ENCODE peak calls at places on chromosomes 13 and 19, in eight cellular contexts. One of them, this sample, is unnamed.
A peak's percentile ranks its signal among the peaks of the same experiment; 100 is the strongest.

GRCh38 chr19:51794865-51795490 is at the start of gene FPR3:
- DNase-seq in fibroblast of mammary gland: no peak
- DNase-seq in pancreas: no peak
- DNase-seq in RWPE1: no peak
- DNase-seq in progenitor cell of endocrine pancreas: no peak
- DNase-seq in cardiac muscle cell: no peak
- DNase-seq in IMR-90: no peak
- DNase-seq in MM.1S: no peak
- DNase-seq in this sample: no peak

GRCh38 chr13:83024226-83024625 is 858.0 kb downstream of the SLITRK1 start:
- DNase-seq in fibroblast of mammary gland: no peak
- DNase-seq in pancreas: no peak
- DNase-seq in RWPE1: no peak
- DNase-seq in progenitor cell of endocrine pancreas: no peak
- DNase-seq in cardiac muscle cell: peak; percentile 12
- DNase-seq in IMR-90: peak; percentile 7
- DNase-seq in MM.1S: no peak
- DNase-seq in this sample: no peak

GRCh38 chr13:97175041-97175440 is 47.1 kb upstream of the MBNL2 start:
- DNase-seq in fibroblast of mammary gland: no peak
- DNase-seq in pancreas: no peak
- DNase-seq in RWPE1: no peak
- DNase-seq in progenitor cell of endocrine pancreas: no peak
- DNase-seq in cardiac muscle cell: no peak
- DNase-seq in IMR-90: no peak
- DNase-seq in MM.1S: no peak
- DNase-seq in this sample: no peak

GRCh38 chr19:47210180-47210490 is 20.9 kb downstream of the BBC3 start:
- DNase-seq in fibroblast of mammary gland: no peak
- DNase-seq in pancreas: no peak
- DNase-seq in RWPE1: no peak
- DNase-seq in progenitor cell of endocrine pancreas: no peak
- DNase-seq in cardiac muscle cell: no peak
- DNase-seq in IMR-90: no peak
- DNase-seq in MM.1S: no peak
- DNase-seq in this sample: no peak

GRCh38 chr13:76969488-76970365 is 21.4 kb downstream of the ACOD1 start:
- DNase-seq in fibroblast of mammary gland: peak; percentile 28
- DNase-seq in pancreas: no peak
- DNase-seq in RWPE1: peak; percentile 46
- DNase-seq in progenitor cell of endocrine pancreas: no peak
- DNase-seq in cardiac muscle cell: no peak
- DNase-seq in IMR-90: no peak
- DNase-seq in MM.1S: no peak
- DNase-seq in this sample: no peak

GRCh38 chr13:18948012-18948663 is 233.5 kb downstream of the TUBA3C start:
- DNase-seq in fibroblast of mammary gland: no peak
- DNase-seq in pancreas: peak; percentile 47
- DNase-seq in RWPE1: no peak
- DNase-seq in progenitor cell of endocrine pancreas: no peak
- DNase-seq in cardiac muscle cell: no peak
- DNase-seq in IMR-90: no peak
- DNase-seq in MM.1S: no peak
- DNase-seq in this sample: no peak

GRCh38 chr13:51797664-51798488 is 6.1 kb downstream of the DHRS12 start:
- DNase-seq in fibroblast of mammary gland: peak; percentile 65
- DNase-seq in pancreas: peak; percentile 88
- DNase-seq in RWPE1: peak; percentile 81
- DNase-seq in progenitor cell of endocrine pancreas: peak; percentile 35
- DNase-seq in cardiac muscle cell: peak; percentile 67
- DNase-seq in IMR-90: peak; percentile 69
- DNase-seq in MM.1S: peak; percentile 44
- DNase-seq in this sample: no peak

GRCh38 chr13:30805132-30805537 is 69.8 kb downstream of the ALOX5AP start:
- DNase-seq in fibroblast of mammary gland: no peak
- DNase-seq in pancreas: no peak
- DNase-seq in RWPE1: no peak
- DNase-seq in progenitor cell of endocrine pancreas: no peak
- DNase-seq in cardiac muscle cell: no peak
- DNase-seq in IMR-90: no peak
- DNase-seq in MM.1S: no peak
- DNase-seq in this sample: no peak

GRCh38 chr19:46115396-46116109 is 8.9 kb downstream of the IGFL3 start:
- DNase-seq in fibroblast of mammary gland: peak; percentile 79
- DNase-seq in pancreas: no peak
- DNase-seq in RWPE1: peak; percentile 93
- DNase-seq in progenitor cell of endocrine pancreas: no peak
- DNase-seq in cardiac muscle cell: peak; percentile 33
- DNase-seq in IMR-90: peak; percentile 81
- DNase-seq in MM.1S: peak; percentile 7
- DNase-seq in this sample: no peak

GRCh38 chr13:27619711-27620376 is 485 bp downstream of the LNX2 start:
- DNase-seq in fibroblast of mammary gland: peak; percentile 30
- DNase-seq in pancreas: peak; percentile 84
- DNase-seq in RWPE1: no peak
- DNase-seq in progenitor cell of endocrine pancreas: no peak
- DNase-seq in cardiac muscle cell: peak; percentile 43
- DNase-seq in IMR-90: peak; percentile 21
- DNase-seq in MM.1S: peak; percentile 15
- DNase-seq in this sample: no peak

GRCh38 chr13:27620377-27621115 is at the start of gene LNX2:
- DNase-seq in fibroblast of mammary gland: peak; percentile 93
- DNase-seq in pancreas: peak; percentile 99
- DNase-seq in RWPE1: peak; percentile 91
- DNase-seq in progenitor cell of endocrine pancreas: peak; percentile 98
- DNase-seq in cardiac muscle cell: peak; percentile 99
- DNase-seq in IMR-90: peak; percentile 95
- DNase-seq in MM.1S: peak; percentile 89
- DNase-seq in this sample: peak; percentile 98

GRCh38 chr13:27619093-27619705 is 1.1 kb downstream of the LNX2 start:
- DNase-seq in fibroblast of mammary gland: peak; percentile 46
- DNase-seq in pancreas: no peak
- DNase-seq in RWPE1: no peak
- DNase-seq in progenitor cell of endocrine pancreas: no peak
- DNase-seq in cardiac muscle cell: peak; percentile 61
- DNase-seq in IMR-90: peak; percentile 55
- DNase-seq in MM.1S: no peak
- DNase-seq in this sample: no peak

GRCh38 chr13:27621116-27621365 is 651 bp upstream of the POLR1D start:
- DNase-seq in fibroblast of mammary gland: no peak
- DNase-seq in pancreas: no peak
- DNase-seq in RWPE1: peak; percentile 36
- DNase-seq in progenitor cell of endocrine pancreas: no peak
- DNase-seq in cardiac muscle cell: no peak
- DNase-seq in IMR-90: no peak
- DNase-seq in MM.1S: no peak
- DNase-seq in this sample: no peak

DNA sequence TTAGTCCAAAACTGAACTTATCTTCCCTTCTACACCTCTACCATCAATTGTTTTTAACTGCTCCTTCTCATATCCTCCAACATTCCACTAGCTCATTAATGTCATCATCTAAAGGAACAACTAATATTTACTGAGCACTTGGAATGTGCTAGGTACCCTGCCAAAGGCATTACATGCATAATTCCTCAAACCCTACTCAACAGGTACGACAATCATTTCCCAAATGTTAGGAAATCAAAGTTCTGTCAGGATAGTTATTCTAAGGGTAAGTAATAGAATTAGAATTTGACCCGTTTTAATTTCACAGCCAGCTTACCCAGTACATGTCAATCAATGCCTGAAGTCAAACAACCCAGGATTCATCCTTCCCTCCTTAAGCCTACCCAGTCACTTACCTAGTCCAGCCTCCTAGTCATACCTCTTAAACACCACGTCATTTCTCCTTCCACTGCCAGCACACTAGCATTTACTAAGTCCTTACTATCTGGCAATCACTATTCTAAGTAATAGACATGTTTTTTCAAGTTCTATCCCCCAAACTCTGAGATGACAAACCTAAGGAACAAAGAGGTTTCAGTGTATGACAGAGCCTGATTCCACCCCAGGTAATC is 2.4 kb downstream of the LNX2 start:
- DNase-seq in fibroblast of mammary gland: no peak
- DNase-seq in pancreas: no peak
- DNase-seq in RWPE1: peak; percentile 51
- DNase-seq in progenitor cell of endocrine pancreas: no peak
- DNase-seq in cardiac muscle cell: no peak
- DNase-seq in IMR-90: no peak
- DNase-seq in MM.1S: no peak
- DNase-seq in this sample: no peak
- TF ChIP-seq CTCF in fibroblast of mammary gland: no peak
- TF ChIP-seq CTCF in pancreas: no peak
- TF ChIP-seq CTCF in RWPE1: no peak
- TF ChIP-seq CTCF in progenitor cell of endocrine pancreas: no peak
- TF ChIP-seq CTCF in cardiac muscle cell: no peak
- TF ChIP-seq CTCF in IMR-90: no peak
- TF ChIP-seq CTCF in MM.1S: no peak
- TF ChIP-seq CTCF in this sample: no peak

DNA sequence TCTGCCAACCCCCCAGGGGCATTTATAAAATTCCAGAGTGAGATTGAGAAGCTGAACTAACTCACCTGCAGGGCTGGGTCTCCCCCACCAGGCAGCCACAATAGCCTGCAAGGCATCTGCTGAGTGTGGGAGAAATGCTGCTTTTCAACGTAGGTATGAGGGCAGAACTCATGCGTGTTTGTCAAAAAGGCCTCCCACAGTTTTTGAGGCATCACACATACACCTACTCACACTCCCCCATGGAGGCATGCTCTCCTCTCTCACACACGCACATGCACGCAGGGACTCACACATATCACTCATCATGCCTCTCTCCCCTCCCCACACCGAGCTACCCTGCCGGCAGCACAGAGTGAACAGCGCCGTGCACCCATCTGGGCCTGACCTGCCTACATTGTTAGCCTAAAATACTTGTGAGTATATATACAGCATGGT is 390.5 kb downstream of the FGF9 start:
- DNase-seq in fibroblast of mammary gland: no peak
- DNase-seq in pancreas: no peak
- DNase-seq in RWPE1: no peak
- DNase-seq in progenitor cell of endocrine pancreas: no peak
- DNase-seq in cardiac muscle cell: no peak
- DNase-seq in IMR-90: no peak
- DNase-seq in MM.1S: no peak
- DNase-seq in this sample: no peak
- TF ChIP-seq CTCF in fibroblast of mammary gland: no peak
- TF ChIP-seq CTCF in pancreas: no peak
- TF ChIP-seq CTCF in RWPE1: no peak
- TF ChIP-seq CTCF in progenitor cell of endocrine pancreas: no peak
- TF ChIP-seq CTCF in cardiac muscle cell: no peak
- TF ChIP-seq CTCF in IMR-90: no peak
- TF ChIP-seq CTCF in MM.1S: no peak
- TF ChIP-seq CTCF in this sample: no peak

GRCh38 chr13:93673885-93674284 is 447.3 kb downstream of the GPC6 start:
- DNase-seq in fibroblast of mammary gland: no peak
- DNase-seq in pancreas: no peak
- DNase-seq in RWPE1: no peak
- DNase-seq in progenitor cell of endocrine pancreas: no peak
- DNase-seq in cardiac muscle cell: no peak
- DNase-seq in IMR-90: no peak
- DNase-seq in MM.1S: no peak
- DNase-seq in this sample: no peak
- TF ChIP-seq CTCF in fibroblast of mammary gland: no peak
- TF ChIP-seq CTCF in pancreas: no peak
- TF ChIP-seq CTCF in RWPE1: no peak
- TF ChIP-seq CTCF in progenitor cell of endocrine pancreas: no peak
- TF ChIP-seq CTCF in cardiac muscle cell: no peak
- TF ChIP-seq CTCF in IMR-90: no peak
- TF ChIP-seq CTCF in MM.1S: no peak
- TF ChIP-seq CTCF in this sample: no peak

GRCh38 chr19:7172794-7173193 is 103.3 kb downstream of the ZNF557 start:
- DNase-seq in fibroblast of mammary gland: no peak
- DNase-seq in pancreas: no peak
- DNase-seq in RWPE1: no peak
- DNase-seq in progenitor cell of endocrine pancreas: no peak
- DNase-seq in cardiac muscle cell: no peak
- DNase-seq in IMR-90: no peak
- DNase-seq in MM.1S: no peak
- DNase-seq in this sample: no peak
- TF ChIP-seq CTCF in fibroblast of mammary gland: no peak
- TF ChIP-seq CTCF in pancreas: no peak
- TF ChIP-seq CTCF in RWPE1: no peak
- TF ChIP-seq CTCF in progenitor cell of endocrine pancreas: no peak
- TF ChIP-seq CTCF in cardiac muscle cell: no peak
- TF ChIP-seq CTCF in IMR-90: no peak
- TF ChIP-seq CTCF in MM.1S: no peak
- TF ChIP-seq CTCF in this sample: no peak

DNA sequence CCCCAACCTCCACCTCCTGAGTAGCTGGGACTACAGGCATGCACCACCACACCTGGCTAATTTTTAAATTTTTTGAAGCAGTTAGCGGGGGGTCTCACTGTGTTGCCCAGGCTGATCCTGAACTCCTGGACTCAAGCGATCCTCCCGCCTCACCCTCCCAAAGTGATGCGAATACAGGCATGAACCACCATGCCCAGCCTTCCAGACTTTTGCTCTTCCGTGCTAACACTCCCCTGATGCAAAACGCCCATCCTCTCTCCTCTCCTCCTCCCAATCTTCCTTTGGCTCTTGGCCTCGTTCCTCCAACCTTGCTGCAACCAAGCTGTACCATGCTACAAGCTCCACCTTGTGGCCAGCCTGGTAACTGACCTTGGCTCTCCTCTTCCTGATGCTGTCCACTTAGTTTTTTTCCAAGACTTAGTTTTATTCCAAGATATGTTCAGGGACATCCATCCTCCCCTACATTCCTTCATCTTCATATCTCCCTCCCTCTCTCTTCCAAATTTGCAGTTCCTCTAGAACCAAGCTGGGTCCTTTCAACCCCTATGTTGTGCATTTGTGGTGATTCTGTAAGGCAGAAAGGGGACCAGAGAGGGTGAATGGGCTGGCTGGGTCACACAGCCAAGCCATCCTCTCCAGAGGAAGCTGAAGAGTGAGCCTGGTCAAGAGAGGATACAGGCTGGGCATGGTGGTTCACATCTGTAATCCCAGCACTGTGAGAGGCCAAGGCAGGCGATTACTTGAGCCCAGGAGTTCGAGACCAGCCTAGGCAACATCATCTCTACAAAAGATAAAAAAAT is 32.8 kb downstream of the TINCR start:
- DNase-seq in fibroblast of mammary gland: peak; percentile 21
- DNase-seq in pancreas: no peak
- DNase-seq in RWPE1: no peak
- DNase-seq in progenitor cell of endocrine pancreas: no peak
- DNase-seq in cardiac muscle cell: no peak
- DNase-seq in IMR-90: peak; percentile 12
- DNase-seq in MM.1S: no peak
- DNase-seq in this sample: no peak
- TF ChIP-seq CTCF in fibroblast of mammary gland: peak; percentile 47
- TF ChIP-seq CTCF in pancreas: no peak
- TF ChIP-seq CTCF in RWPE1: peak; percentile 21
- TF ChIP-seq CTCF in progenitor cell of endocrine pancreas: peak; percentile 49
- TF ChIP-seq CTCF in cardiac muscle cell: peak; percentile 43
- TF ChIP-seq CTCF in IMR-90: peak; percentile 33
- TF ChIP-seq CTCF in MM.1S: peak; percentile 54
- TF ChIP-seq CTCF in this sample: peak; percentile 73

DNA sequence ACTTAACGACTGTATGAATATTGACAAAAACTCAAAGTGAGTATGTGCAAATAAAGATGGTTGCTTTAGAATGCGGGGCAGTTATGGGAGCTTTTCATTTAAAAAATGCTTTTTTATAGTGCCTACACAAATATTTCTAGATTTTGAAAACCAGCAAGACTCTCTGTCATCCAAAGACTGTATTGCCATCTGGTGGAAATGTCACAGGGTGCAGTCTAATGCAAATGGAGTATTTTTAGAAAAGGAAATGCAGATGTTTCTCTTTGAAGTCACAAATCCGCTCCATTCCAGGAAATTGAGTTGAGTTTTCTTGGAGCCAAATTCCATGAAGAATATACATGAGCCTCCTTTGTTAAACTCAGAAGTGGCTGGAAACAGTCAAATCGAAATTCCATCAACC is 2.3 kb upstream of the C1QTNF9B start:
- DNase-seq in fibroblast of mammary gland: peak; percentile 66
- DNase-seq in pancreas: no peak
- DNase-seq in RWPE1: peak; percentile 32
- DNase-seq in progenitor cell of endocrine pancreas: no peak
- DNase-seq in cardiac muscle cell: peak; percentile 59
- DNase-seq in IMR-90: peak; percentile 74
- DNase-seq in MM.1S: peak; percentile 17
- DNase-seq in this sample: no peak
- TF ChIP-seq CTCF in fibroblast of mammary gland: peak; percentile 79
- TF ChIP-seq CTCF in pancreas: peak; percentile 19
- TF ChIP-seq CTCF in RWPE1: peak; percentile 63
- TF ChIP-seq CTCF in progenitor cell of endocrine pancreas: peak; percentile 65
- TF ChIP-seq CTCF in cardiac muscle cell: peak; percentile 61
- TF ChIP-seq CTCF in IMR-90: peak; percentile 74
- TF ChIP-seq CTCF in MM.1S: peak; percentile 52
- TF ChIP-seq CTCF in this sample: peak; percentile 82